ENCODE peak calls at places on chromosome 20, in nine cellular contexts. M, W, X, L, Z, Y, V, N and P are unnamed samples.

GRCh38 chr20:57435498-57436222 is 44.5 kb downstream of the RBM38 start:
- DNase-seq in Y (peak; percentile 81), X (peak; percentile 25), L (peak; percentile 35), V (peak; percentile 96), W (peak; percentile 62), N (peak; percentile 91), Z (no peak), M (peak; percentile 80), P (peak; percentile 97)

GRCh38 chr20:558117-558516 is 14.5 kb upstream of the CSNK2A1 start:
- DNase-seq in X (no peak), Y (no peak), W (no peak), Z (no peak), L (no peak), M (no peak), N (no peak), V (no peak), P (no peak)

GRCh38 chr20:18304618-18305017 is 16.3 kb downstream of the ZNF133 start:
- DNase-seq in X (no peak), W (no peak), L (no peak), Y (no peak), Z (no peak), M (no peak), N (no peak), V (no peak), P (no peak)

GRCh38 chr20:44491635-44492395 is 16.1 kb downstream of the TTPAL start:
- DNase-seq in Y (no peak), N (no peak), L (no peak), X (no peak), V (no peak), Z (peak; percentile 84), W (no peak), M (no peak), P (no peak)

GRCh38 chr20:40931348-40932044 is 97.1 kb upstream of the TOP1 start:
- DNase-seq in W (no peak), X (no peak), Y (peak; percentile 30), N (no peak), Z (no peak), M (no peak), L (no peak), V (no peak), P (no peak)

GRCh38 chr20:371755-372542 is 8.6 kb upstream of the TRIB3 start:
- DNase-seq in V (no peak), X (no peak), Y (peak; percentile 41), W (no peak), M (no peak), L (peak; percentile 99), Z (peak; percentile 96), N (peak; percentile 59), P (peak; percentile 71)

GRCh38 chr20:45843506-45843905 is 9.9 kb downstream of the SNX21 start:
- DNase-seq in X (no peak), Z (no peak), V (no peak), L (no peak), W (no peak), N (no peak), Y (no peak), M (no peak), P (no peak)

GRCh38 chr20:44357555-44358130 is 2.1 kb downstream of the HNF4A start:
- DNase-seq in X (no peak), W (no peak), Z (no peak), N (no peak), L (no peak), V (no peak), Y (peak; percentile 54), M (no peak), P (no peak)

GRCh38 chr20:57393321-57394086 is 2.3 kb downstream of the RBM38 start:
- DNase-seq in L (no peak), M (no peak), Z (no peak), X (no peak), W (peak; percentile 15), Y (peak; percentile 17), V (peak; percentile 56), N (no peak), P (no peak)

GRCh38 chr20:266604-267562 is 9.4 kb downstream of the DEFB132 start:
- DNase-seq in W (peak; percentile 81), M (no peak), Y (peak; percentile 97), Z (peak; percentile 70), V (peak; percentile 93), N (peak; percentile 90), L (peak; percentile 76), X (peak; percentile 84), P (peak; percentile 78)

GRCh38 chr20:10131612-10132345 is 86.9 kb upstream of the SNAP25 start:
- DNase-seq in V (peak; percentile 93), Z (peak; percentile 49), X (no peak), Y (peak; percentile 56), L (no peak), M (no peak), W (peak; percentile 81), N (peak; percentile 76), P (no peak)

GRCh38 chr20:7943891-7944290 is 3.6 kb upstream of the HAO1 start:
- DNase-seq in L (no peak), Y (no peak), Z (no peak), W (no peak), M (no peak), N (no peak), V (no peak), X (no peak), P (no peak)

GRCh38 chr20:62529916-62530642 is 54.3 kb upstream of the GATA5 start:
- DNase-seq in Z (no peak), Y (peak; percentile 57), W (no peak), M (no peak), X (no peak), V (no peak), N (no peak), L (no peak), P (no peak)

GRCh38 chr20:6838181-6838826 is 70.8 kb downstream of the BMP2 start:
- DNase-seq in Z (no peak), X (no peak), W (no peak), Y (peak; percentile 78), N (no peak), V (no peak), L (no peak), M (no peak), P (no peak)

GRCh38 chr20:17806739-17807441 is 107.1 kb downstream of the BANF2 start:
- DNase-seq in Z (peak; percentile 78), N (peak; percentile 80), V (no peak), L (no peak), M (no peak), W (peak; percentile 48), Y (peak; percentile 89), X (no peak), P (peak; percentile 31)

GRCh38 chr20:59526242-59527225 is 77.8 kb upstream of the PHACTR3 start:
- DNase-seq in L (peak; percentile 11), N (no peak), Y (peak; percentile 46), W (no peak), X (no peak), M (no peak), Z (no peak), V (peak; percentile 3), P (no peak)

GRCh38 chr20:38900606-38901005 is 25.6 kb upstream of the FAM83D start:
- DNase-seq in M (no peak), W (no peak), Y (no peak), X (no peak), Z (no peak), L (no peak), V (no peak), N (no peak), P (no peak)

GRCh38 chr20:32478576-32478975 is 106.6 kb downstream of the NOL4L start:
- DNase-seq in N (no peak), M (no peak), Y (no peak), W (no peak), X (no peak), Z (no peak), L (no peak), V (no peak), P (no peak)

GRCh38 chr20:39876974-39877615 is 811.9 kb downstream of the MAFB start:
- DNase-seq in Y (peak; percentile 88), L (no peak), Z (peak; percentile 73), X (no peak), V (no peak), W (no peak), N (no peak), M (no peak), P (no peak)

GRCh38 chr20:36950432-36951197 is 893 bp downstream of the SAMHD1 start:
- DNase-seq in Y (peak; percentile 35), Z (peak; percentile 54), M (no peak), L (no peak), W (no peak), X (peak; percentile 47), V (no peak), N (no peak), P (no peak)

GRCh38 chr20:50508171-50508761 is 1.9 kb upstream of the PTPN1 start:
- DNase-seq in X (no peak), V (no peak), W (no peak), M (no peak), L (no peak), Y (no peak), Z (peak; percentile 68), N (no peak), P (no peak)

GRCh38 chr20:19765266-19765665 is 7.2 kb downstream of the RIN2 start:
- DNase-seq in Y (no peak), N (no peak), X (no peak), L (no peak), W (no peak), M (no peak), V (no peak), Z (no peak), P (no peak)

GRCh38 chr20:46400828-46401477 is 5.5 kb downstream of the ELMO2 start:
- DNase-seq in X (no peak), W (no peak), M (no peak), V (no peak), N (no peak), Y (peak; percentile 18), L (no peak), Z (peak; percentile 81), P (no peak)

GRCh38 chr20:34579191-34579661 is 20.7 kb downstream of the MAP1LC3A start:
- DNase-seq in M (peak; percentile 95), L (peak; percentile 63), Y (peak; percentile 69), V (peak; percentile 5), W (peak; percentile 79), Z (peak; percentile 84), N (peak; percentile 66), X (no peak), P (no peak)

GRCh38 chr20:56358070-56358469 is 704 bp upstream of the FAM210B start:
- DNase-seq in V (no peak), Y (no peak), Z (peak; percentile 59), M (no peak), L (peak; percentile 32), N (no peak), X (no peak), W (no peak), P (no peak)

GRCh38 chr20:635609-636338 is 17.2 kb downstream of the SRXN1 start:
- DNase-seq in L (no peak), X (no peak), W (no peak), V (no peak), Y (peak; percentile 44), Z (no peak), M (no peak), N (no peak), P (no peak)

GRCh38 chr20:24146231-24146634 is 157.7 kb upstream of the GGTLC1 start:
- DNase-seq in N (no peak), L (no peak), Z (peak; percentile 13), X (no peak), M (no peak), Y (no peak), W (no peak), V (no peak), P (no peak)

GRCh38 chr20:45010399-45010828 is 44.1 kb downstream of the STK4 start:
- DNase-seq in M (peak; percentile 48), V (no peak), Z (peak; percentile 86), Y (no peak), L (no peak), N (no peak), W (no peak), X (no peak), P (no peak)

GRCh38 chr20:37383229-37383989 is 37.5 kb downstream of the SRC start:
- DNase-seq in Y (no peak), V (no peak), L (peak; percentile 97), M (no peak), Z (peak; percentile 36), X (no peak), W (peak; percentile 13), N (no peak), P (no peak)

GRCh38 chr20:41355598-41356203 is 10.9 kb downstream of the EMILIN3 start:
- DNase-seq in Z (no peak), L (no peak), M (no peak), X (no peak), V (no peak), W (no peak), Y (no peak), N (no peak), P (no peak)

GRCh38 chr20:38878798-38879197 is 47.4 kb upstream of the FAM83D start:
- DNase-seq in M (no peak), L (peak; percentile 15), V (no peak), N (no peak), W (no peak), Z (peak; percentile 37), Y (peak; percentile 86), X (no peak), P (no peak)